ENCODE peak calls at places on chromosomes 5 and 9, in ten cellular contexts. I is mesothelial cell of epicardium, E is PC-9, W is osteocyte, Y is cardiac muscle cell, H is AG04450, C is fibroblast of lung, P is progenitor cell of endocrine pancreas, Z is fibroblast of mammary gland, U is tibial nerve. X is an unnamed sample.

GRCh38 chr5:126847318-126848221 is 70.6 kb downstream of the LMNB1 start:
- DNase-seq in I (no peak), E (no peak), W (no peak), Y (no peak), H (no peak), C (no peak), P (no peak), Z (no peak), U (peak; percentile 18), X (no peak)

GRCh38 chr9:6552033-6552737 is 93.3 kb downstream of the GLDC start:
- DNase-seq in I (no peak), E (no peak), W (no peak), Y (peak; percentile 60), H (peak; percentile 69), C (peak; percentile 76), P (no peak), Z (peak; percentile 74), U (no peak), X (no peak)

GRCh38 chr5:107592515-107592914 is 78.2 kb downstream of the EFNA5 start:
- DNase-seq in I (no peak), E (no peak), W (no peak), Y (no peak), H (no peak), C (no peak), P (no peak), Z (no peak), U (no peak), X (no peak)

GRCh38 chr5:39427225-39427624 is 2.4 kb upstream of the DAB2 start:
- DNase-seq in I (no peak), E (no peak), W (no peak), Y (peak; percentile 55), H (no peak), C (peak; percentile 68), P (no peak), Z (no peak), U (no peak), X (no peak)

GRCh38 chr5:176740131-176740701 is 70.1 kb upstream of the UNC5A start:
- DNase-seq in I (no peak), E (no peak), W (peak; percentile 64), Y (no peak), H (no peak), C (no peak), P (no peak), Z (no peak), U (no peak), X (no peak)

GRCh38 chr5:111070272-111071134 is 1.0 kb upstream of the TSLP start:
- DNase-seq in I (peak; percentile 22), E (no peak), W (no peak), Y (peak; percentile 42), H (no peak), C (peak; percentile 41), P (peak; percentile 30), Z (peak; percentile 30), U (no peak), X (peak; percentile 55)

GRCh38 chr5:149497357-149497756 is 53.9 kb downstream of the CSNK1A1 start:
- DNase-seq in I (no peak), E (no peak), W (no peak), Y (peak; percentile 93), H (peak; percentile 91), C (peak; percentile 97), P (no peak), Z (peak; percentile 92), U (no peak), X (no peak)

GRCh38 chr5:157566902-157567489 is 8.6 kb downstream of the ADAM19 start:
- DNase-seq in I (no peak), E (no peak), W (no peak), Y (no peak), H (no peak), C (no peak), P (no peak), Z (no peak), U (peak; percentile 65), X (no peak)

GRCh38 chr5:76014005-76014404 is 69.2 kb upstream of the SV2C start:
- DNase-seq in I (no peak), E (no peak), W (no peak), Y (no peak), H (no peak), C (no peak), P (no peak), Z (no peak), U (no peak), X (no peak)

GRCh38 chr5:40914835-40915234 is 5.5 kb downstream of the C7 start:
- DNase-seq in I (no peak), E (no peak), W (no peak), Y (peak; percentile 93), H (no peak), C (peak; percentile 51), P (no peak), Z (peak; percentile 89), U (no peak), X (no peak)

GRCh38 chr5:65830856-65831255 is 95.5 kb upstream of the ERBIN start:
- DNase-seq in I (no peak), E (no peak), W (no peak), Y (no peak), H (no peak), C (peak; percentile 54), P (no peak), Z (no peak), U (no peak), X (no peak)

GRCh38 chr5:125181955-125182354 is 435.5 kb upstream of the ZNF608 start:
- DNase-seq in I (no peak), E (no peak), W (no peak), Y (no peak), H (no peak), C (no peak), P (no peak), Z (no peak), U (no peak), X (no peak)

DNA sequence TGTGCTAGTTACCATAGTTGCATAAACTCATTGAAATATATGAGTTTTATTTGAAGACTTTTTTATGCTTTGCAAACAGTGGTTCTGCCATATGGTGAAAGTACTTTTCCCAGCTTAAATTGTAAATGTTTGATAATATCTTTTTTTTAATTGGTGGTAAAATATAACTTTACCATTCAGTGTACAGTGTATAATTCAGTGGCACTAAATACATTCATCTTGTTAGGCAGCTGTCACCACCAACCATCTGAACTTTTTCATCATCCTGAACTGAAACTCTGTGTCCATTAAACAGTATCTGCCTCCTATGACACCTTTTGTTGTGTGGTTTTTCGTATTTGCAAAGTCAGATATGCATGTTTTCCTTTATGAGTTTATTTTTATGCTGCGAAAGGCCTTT is 45.1 kb downstream of the FBXO38 start:
- DNase-seq in I (no peak), E (no peak), W (no peak), Y (no peak), H (no peak), C (no peak), P (no peak), Z (no peak), U (no peak), X (no peak)
- TF ChIP-seq CTCF in I (no peak), E (no peak), W (no peak), Y (no peak), H (no peak), C (no peak), P (no peak), Z (no peak), U (no peak), X (no peak)

DNA sequence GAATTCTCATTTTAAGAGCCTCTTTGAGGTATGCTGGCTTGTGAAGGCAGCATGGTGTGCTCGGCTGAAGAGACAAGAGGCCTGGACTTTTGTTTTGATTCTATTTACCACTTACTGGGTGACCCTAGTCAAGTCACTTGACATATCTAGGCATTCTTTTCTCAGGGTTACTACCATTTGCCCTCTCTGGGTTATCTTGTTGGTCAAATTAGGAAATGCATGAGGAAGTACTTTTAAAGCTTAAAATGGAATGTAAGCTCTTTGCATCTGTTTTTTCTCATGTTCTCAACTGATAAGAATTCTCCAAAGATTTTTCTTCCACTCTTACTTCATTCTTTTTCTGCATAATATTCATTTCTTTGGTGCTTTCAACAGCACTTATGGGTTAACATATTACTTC is 173.1 kb downstream of the PLK2 start:
- DNase-seq in I (no peak), E (no peak), W (no peak), Y (no peak), H (no peak), C (no peak), P (no peak), Z (no peak), U (no peak), X (no peak)
- TF ChIP-seq CTCF in I (no peak), E (no peak), W (no peak), Y (no peak), H (no peak), C (no peak), P (no peak), Z (no peak), U (no peak), X (no peak)

DNA sequence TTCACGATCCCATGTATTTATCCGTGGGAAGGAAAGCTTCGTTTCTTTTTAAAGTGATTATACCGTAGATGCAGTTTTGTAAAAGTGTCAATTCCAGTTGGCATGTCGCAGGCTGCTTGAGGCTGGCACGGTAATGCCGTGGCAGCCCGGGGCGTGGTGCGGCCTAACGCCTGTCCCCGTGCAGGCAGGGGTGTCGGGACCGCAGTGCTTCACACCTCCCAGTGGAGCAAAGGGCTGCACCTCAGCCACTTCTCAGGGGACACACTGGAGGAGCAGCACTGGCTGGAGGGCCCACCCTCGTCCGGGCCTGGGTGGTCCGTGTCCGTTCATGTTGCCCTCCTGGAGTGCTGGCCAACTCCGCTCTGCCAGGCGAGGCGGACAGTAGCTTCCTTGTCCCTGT is 103.2 kb downstream of the RXRA start:
- DNase-seq in I (no peak), E (no peak), W (no peak), Y (no peak), H (no peak), C (no peak), P (no peak), Z (no peak), U (no peak), X (no peak)
- TF ChIP-seq CTCF in I (no peak), E (no peak), W (no peak), Y (no peak), H (no peak), C (no peak), P (no peak), Z (no peak), U (no peak), X (no peak)

DNA sequence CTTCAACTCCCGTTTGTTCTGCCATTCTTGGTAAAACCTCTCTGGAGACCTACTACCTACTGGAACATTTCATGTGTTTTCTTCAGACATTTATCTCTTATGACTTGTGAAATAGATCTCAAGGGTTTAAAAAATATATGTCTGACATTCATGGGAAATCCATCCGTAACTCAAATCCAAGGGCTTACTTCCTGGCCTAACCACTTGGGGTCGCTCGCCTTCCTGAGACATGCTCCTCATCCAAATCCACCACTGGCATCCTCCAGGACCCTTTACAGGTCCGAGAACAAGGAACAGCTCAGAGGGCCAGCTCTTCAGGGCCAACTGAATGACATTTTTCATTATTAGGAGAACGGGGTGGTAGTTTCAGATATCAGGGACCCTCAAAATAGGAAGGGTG is 235.1 kb upstream of the TUT7 start:
- DNase-seq in I (no peak), E (no peak), W (no peak), Y (no peak), H (no peak), C (no peak), P (no peak), Z (no peak), U (no peak), X (no peak)
- TF ChIP-seq CTCF in I (no peak), E (no peak), W (peak; percentile 15), Y (peak; percentile 5), H (no peak), C (no peak), P (peak; percentile 27), Z (peak; percentile 2), U (no peak), X (no peak)

GRCh38 chr5:98111686-98112085 is 661.8 kb upstream of the RGMB start:
- DNase-seq in I (no peak), E (no peak), W (no peak), Y (no peak), H (no peak), C (no peak), P (no peak), Z (peak; percentile 32), U (no peak), X (no peak)
- TF ChIP-seq CTCF in I (no peak), E (no peak), W (peak; percentile 25), Y (no peak), H (peak; percentile 55), C (no peak), P (no peak), Z (peak; percentile 46), U (no peak), X (no peak)

X was measured in activated CD8-positive, alpha-beta T cell treated with anti-CD3 and anti-CD28 coated beads for 36 hours.